ENCODE peak calls at places on chromosomes 4 and X, in five cellular contexts. One of them, this sample, is unnamed.

GRCh38 chr4:99808260-99808857 is 8.3 kb upstream of the DAPP1 start:
- DNase-seq in brain microvascular endothelial cell: peak
- DNase-seq in NCI-H460: peak
- DNase-seq in body of pancreas: peak
- DNase-seq in ACHN: peak
- DNase-seq in this sample: no peak

GRCh38 chrX:38109042-38109904 is 102.9 kb downstream of the SYTL5 start:
- DNase-seq in brain microvascular endothelial cell: no peak
- DNase-seq in NCI-H460: no peak
- DNase-seq in body of pancreas: no peak
- DNase-seq in ACHN: no peak
- DNase-seq in this sample: no peak

GRCh38 chr4:68271851-68272756 is 26.6 kb upstream of the TMPRSS11B start:
- DNase-seq in brain microvascular endothelial cell: peak
- DNase-seq in NCI-H460: peak
- DNase-seq in body of pancreas: no peak
- DNase-seq in ACHN: peak
- DNase-seq in this sample: no peak

GRCh38 chr4:88933414-88933813 is 123.6 kb downstream of the FAM13A start:
- DNase-seq in brain microvascular endothelial cell: no peak
- DNase-seq in NCI-H460: no peak
- DNase-seq in body of pancreas: no peak
- DNase-seq in ACHN: no peak
- DNase-seq in this sample: no peak

GRCh38 chrX:70331161-70331560 is 41.3 kb downstream of the KIF4A start:
- DNase-seq in brain microvascular endothelial cell: no peak
- DNase-seq in NCI-H460: no peak
- DNase-seq in body of pancreas: no peak
- DNase-seq in ACHN: no peak
- DNase-seq in this sample: no peak

GRCh38 chrX:152901816-152902501 is 4.1 kb downstream of the ZNF185 start:
- DNase-seq in brain microvascular endothelial cell: no peak
- DNase-seq in NCI-H460: no peak
- DNase-seq in body of pancreas: no peak
- DNase-seq in ACHN: no peak
- DNase-seq in this sample: no peak

GRCh38 chr4:98193459-98194105 is 50.3 kb upstream of the STPG2 start:
- DNase-seq in brain microvascular endothelial cell: no peak
- DNase-seq in NCI-H460: no peak
- DNase-seq in body of pancreas: no peak
- DNase-seq in ACHN: no peak
- DNase-seq in this sample: no peak

GRCh38 chr4:109574443-109574850 is 14.4 kb downstream of the MCUB start:
- DNase-seq in brain microvascular endothelial cell: no peak
- DNase-seq in NCI-H460: peak
- DNase-seq in body of pancreas: no peak
- DNase-seq in ACHN: peak
- DNase-seq in this sample: no peak

GRCh38 chrX:7144126-7144525 is 3.4 kb upstream of the STS start:
- DNase-seq in brain microvascular endothelial cell: no peak
- DNase-seq in NCI-H460: no peak
- DNase-seq in body of pancreas: no peak
- DNase-seq in ACHN: peak
- DNase-seq in this sample: no peak

GRCh38 chr4:77710125-77710524 is 104.5 kb downstream of the CXCL13 start:
- DNase-seq in brain microvascular endothelial cell: no peak
- DNase-seq in NCI-H460: no peak
- DNase-seq in body of pancreas: no peak
- DNase-seq in ACHN: no peak
- DNase-seq in this sample: no peak

GRCh38 chrX:66015152-66015827 is 24.6 kb downstream of the VSIG4 start:
- DNase-seq in brain microvascular endothelial cell: no peak
- DNase-seq in NCI-H460: no peak
- DNase-seq in body of pancreas: no peak
- DNase-seq in ACHN: no peak
- DNase-seq in this sample: no peak

GRCh38 chr4:53478671-53479456 is 101.4 kb downstream of the FIP1L1 start:
- DNase-seq in brain microvascular endothelial cell: peak
- DNase-seq in NCI-H460: no peak
- DNase-seq in body of pancreas: no peak
- DNase-seq in ACHN: no peak
- DNase-seq in this sample: peak

GRCh38 chr4:155085843-155086530 is 122.4 kb upstream of the NPY2R start:
- DNase-seq in brain microvascular endothelial cell: peak
- DNase-seq in NCI-H460: no peak
- DNase-seq in body of pancreas: no peak
- DNase-seq in ACHN: no peak
- DNase-seq in this sample: peak

GRCh38 chr4:121938282-121939092 is 13.4 kb downstream of the TRPC3 start:
- DNase-seq in brain microvascular endothelial cell: no peak
- DNase-seq in NCI-H460: no peak
- DNase-seq in body of pancreas: no peak
- DNase-seq in ACHN: no peak
- DNase-seq in this sample: no peak

GRCh38 chr4:2304877-2305561 is 43.1 kb upstream of the MXD4 start:
- DNase-seq in brain microvascular endothelial cell: no peak
- DNase-seq in NCI-H460: no peak
- DNase-seq in body of pancreas: no peak
- DNase-seq in ACHN: no peak
- DNase-seq in this sample: no peak

GRCh38 chr4:177512646-177513045 is 70.4 kb upstream of the AGA start:
- DNase-seq in brain microvascular endothelial cell: no peak
- DNase-seq in NCI-H460: no peak
- DNase-seq in body of pancreas: no peak
- DNase-seq in ACHN: no peak
- DNase-seq in this sample: no peak

GRCh38 chr4:153962311-153963039 is 173.6 kb upstream of the SFRP2 start:
- DNase-seq in brain microvascular endothelial cell: no peak
- DNase-seq in NCI-H460: no peak
- DNase-seq in body of pancreas: no peak
- DNase-seq in ACHN: no peak
- DNase-seq in this sample: no peak

GRCh38 chr4:136505020-136505419 is 1027.3 kb downstream of the PCDH18 start:
- DNase-seq in brain microvascular endothelial cell: no peak
- DNase-seq in NCI-H460: peak
- DNase-seq in body of pancreas: no peak
- DNase-seq in ACHN: no peak
- DNase-seq in this sample: peak

GRCh38 chr4:121749225-121749624 is 15.7 kb downstream of the SMIM43 start:
- DNase-seq in brain microvascular endothelial cell: no peak
- DNase-seq in NCI-H460: no peak
- DNase-seq in body of pancreas: no peak
- DNase-seq in ACHN: no peak
- DNase-seq in this sample: no peak

GRCh38 chr4:109721033-109721432 is 8.8 kb downstream of the PLA2G12A start:
- DNase-seq in brain microvascular endothelial cell: peak
- DNase-seq in NCI-H460: no peak
- DNase-seq in body of pancreas: no peak
- DNase-seq in ACHN: no peak
- DNase-seq in this sample: no peak

GRCh38 chr4:60721680-60722079 is 478.4 kb upstream of the ADGRL3 start:
- DNase-seq in brain microvascular endothelial cell: no peak
- DNase-seq in NCI-H460: no peak
- DNase-seq in body of pancreas: no peak
- DNase-seq in ACHN: no peak
- DNase-seq in this sample: no peak

GRCh38 chr4:145347684-145348083 is 134.0 kb upstream of the SMAD1 start:
- DNase-seq in brain microvascular endothelial cell: peak
- DNase-seq in NCI-H460: no peak
- DNase-seq in body of pancreas: no peak
- DNase-seq in ACHN: no peak
- DNase-seq in this sample: peak

GRCh38 chr4:1361391-1361790 is 14.4 kb downstream of the UVSSA start:
- DNase-seq in brain microvascular endothelial cell: no peak
- DNase-seq in NCI-H460: no peak
- DNase-seq in body of pancreas: no peak
- DNase-seq in ACHN: no peak
- DNase-seq in this sample: no peak

GRCh38 chr4:151455212-151455611 is 46.2 kb downstream of the FHIP1A start:
- DNase-seq in brain microvascular endothelial cell: no peak
- DNase-seq in NCI-H460: no peak
- DNase-seq in body of pancreas: no peak
- DNase-seq in ACHN: no peak
- DNase-seq in this sample: no peak

GRCh38 chr4:138007572-138007971 is 234.6 kb downstream of the SLC7A11 start:
- DNase-seq in brain microvascular endothelial cell: no peak
- DNase-seq in NCI-H460: no peak
- DNase-seq in body of pancreas: no peak
- DNase-seq in ACHN: peak
- DNase-seq in this sample: no peak

GRCh38 chr4:30537462-30537861 is 182.7 kb upstream of the PCDH7 start:
- DNase-seq in brain microvascular endothelial cell: peak
- DNase-seq in NCI-H460: no peak
- DNase-seq in body of pancreas: no peak
- DNase-seq in ACHN: peak
- DNase-seq in this sample: peak

This sample was measured in non-pigmented ciliary epithelial cell.